ENCODE peak calls at places on chromosomes 1 and 21, in four cellular contexts. B, C, W and N are unnamed samples.
A peak's percentile ranks its signal among the peaks of the same experiment; 100 is the strongest.

GRCh38 chr21:25370311-25370744 is 237.0 kb downstream of the MRPL39 start:
- DNase-seq in C (no peak), B (no peak), W (no peak), N (no peak)

GRCh38 chr1:199173356-199173755 is 534.5 kb downstream of the PTPRC start:
- DNase-seq in B (no peak), W (no peak), C (no peak), N (no peak)

GRCh38 chr1:181640959-181641358 is 157.6 kb downstream of the CACNA1E start:
- DNase-seq in B (no peak), C (no peak), W (no peak), N (no peak)

GRCh38 chr1:112998592-112999235 is 42.7 kb upstream of the SLC16A1 start:
- DNase-seq in C (peak; percentile 91), B (no peak), W (no peak), N (peak; percentile 25)

GRCh38 chr1:37722181-37723071 is 30.1 kb downstream of the CDCA8 start:
- DNase-seq in W (no peak), C (peak; percentile 48), B (no peak), N (no peak)

GRCh38 chr1:115782571-115783281 is 14.2 kb upstream of the CASQ2 start:
- DNase-seq in C (no peak), W (no peak), B (no peak), N (no peak)

GRCh38 chr1:89454845-89455521 is 69.6 kb upstream of the LRRC8B start:
- DNase-seq in C (no peak), B (peak; percentile 33), W (no peak), N (peak; percentile 37)

GRCh38 chr1:161096514-161096913 is 1.6 kb upstream of the KLHDC9 start:
- DNase-seq in W (peak; percentile 30), B (no peak), C (peak; percentile 78), N (no peak)

GRCh38 chr1:75198761-75199160 is 64.6 kb downstream of the LHX8 start:
- DNase-seq in C (no peak), B (no peak), W (no peak), N (no peak)

GRCh38 chr1:240308061-240308460 is 216.4 kb downstream of the FMN2 start:
- DNase-seq in C (no peak), B (no peak), W (no peak), N (no peak)

GRCh38 chr1:230867903-230868735 is at the start of gene C1orf198:
- DNase-seq in W (peak; percentile 64), C (peak; percentile 82), B (peak; percentile 81), N (peak; percentile 75)

GRCh38 chr1:221845650-221846371 is 103.9 kb upstream of the DUSP10 start:
- DNase-seq in B (peak; percentile 19), C (peak; percentile 84), W (no peak), N (no peak)

GRCh38 chr1:25806418-25806817 is 6.4 kb downstream of the SELENON start:
- DNase-seq in C (no peak), B (no peak), W (no peak), N (peak; percentile 64)

GRCh38 chr1:157137051-157137772 is 983 bp downstream of the ETV3 start:
- DNase-seq in W (no peak), B (peak; percentile 22), C (no peak), N (no peak)

GRCh38 chr1:98210064-98210463 is 289.2 kb upstream of the DPYD start:
- DNase-seq in W (no peak), B (no peak), C (no peak), N (no peak)

GRCh38 chr1:211493865-211494653 is 2.1 kb upstream of the RD3 start:
- DNase-seq in W (no peak), C (peak; percentile 27), B (no peak), N (no peak)
- TF ChIP-seq EP300 in W (no peak), C (no peak), B (no peak), N (no peak)

DNA sequence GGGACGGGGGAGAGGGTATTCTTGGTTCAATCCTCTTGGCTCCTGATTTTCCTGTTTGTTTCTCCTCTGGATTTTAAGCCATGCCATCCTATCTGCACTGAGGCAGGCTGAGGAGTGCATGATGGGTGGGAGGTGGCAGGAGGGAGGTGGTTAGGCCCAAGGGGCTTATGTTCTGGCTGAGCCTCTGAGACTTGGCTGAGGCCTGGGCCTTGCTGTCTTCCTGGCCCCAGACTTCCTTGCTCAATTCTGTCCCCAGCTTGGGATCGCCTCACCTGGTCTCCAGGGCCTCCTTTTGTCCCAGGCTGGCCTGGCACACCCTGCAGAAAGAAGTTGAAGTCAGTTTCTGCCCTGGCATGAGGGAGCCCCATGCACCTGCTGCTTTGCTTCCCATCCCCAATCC is 11.2 kb downstream of the COL9A2 start:
- DNase-seq in B (no peak), C (no peak), W (no peak), N (no peak)
- H3K4me3 ChIP-seq in B (no peak overlapping the region), C (no peak overlapping the region), W (no peak overlapping the region), N (no peak overlapping the region)

GRCh38 chr1:91699339-91699970 is 186.5 kb downstream of the TGFBR3 start:
- DNase-seq in B (no peak), W (peak; percentile 38), C (no peak), N (peak; percentile 85)

GRCh38 chr1:91701494-91701869 is 184.5 kb downstream of the TGFBR3 start:
- DNase-seq in C (no peak), W (no peak), B (no peak), N (no peak)

GRCh38 chr1:91697322-91698260 is 188.4 kb downstream of the TGFBR3 start:
- DNase-seq in W (no peak), C (no peak), B (no peak), N (no peak)

GRCh38 chr1:91700332-91700731 is 185.6 kb downstream of the TGFBR3 start:
- DNase-seq in W (no peak), B (no peak), C (no peak), N (no peak)

GRCh38 chr1:91700771-91701493 is 185.0 kb downstream of the TGFBR3 start:
- DNase-seq in B (no peak), C (no peak), W (no peak), N (no peak)
- H3K4me1 ChIP-seq in B (no peaks in the 10 kb centered on the region), C (peaks cover 15% of the 10 kb centered on the region), W (peaks cover 44% of the 10 kb centered on the region), N (peaks cover 10% of the 10 kb centered on the region)

GRCh38 chr1:33127001-33127823 is 46.3 kb downstream of the AZIN2 start:
- DNase-seq in B (peak; percentile 98), W (peak; percentile 95), C (peak; percentile 99), N (peak; percentile 99)
- TF ChIP-seq EP300 in B (no peak), W (peak; percentile 97), C (no peak), N (no peak)

GRCh38 chr1:43271186-43272118 is 1.7 kb downstream of the TMEM125 start:
- DNase-seq in B (no peak), C (peak; percentile 30), W (no peak), N (no peak)
- H3K4me3 ChIP-seq in B (peak overlapping the region; percentile 23), C (no peak overlapping the region), W (no peak overlapping the region), N (no peak overlapping the region)

GRCh38 chr1:57296726-57297252 is 127.1 kb downstream of the DAB1 start:
- DNase-seq in C (no peak), B (no peak), W (no peak), N (no peak)

GRCh38 chr1:57295326-57295725 is 128.5 kb downstream of the DAB1 start:
- DNase-seq in C (no peak), W (no peak), B (no peak), N (no peak)

GRCh38 chr1:57293214-57293613 is 130.6 kb downstream of the DAB1 start:
- DNase-seq in W (no peak), B (no peak), C (no peak), N (no peak)
- H3K4me1 ChIP-seq in W (no peaks in the 10 kb centered on the region), B (no peaks in the 10 kb centered on the region), C (no peaks in the 10 kb centered on the region), N (no peaks in the 10 kb centered on the region)

DNA sequence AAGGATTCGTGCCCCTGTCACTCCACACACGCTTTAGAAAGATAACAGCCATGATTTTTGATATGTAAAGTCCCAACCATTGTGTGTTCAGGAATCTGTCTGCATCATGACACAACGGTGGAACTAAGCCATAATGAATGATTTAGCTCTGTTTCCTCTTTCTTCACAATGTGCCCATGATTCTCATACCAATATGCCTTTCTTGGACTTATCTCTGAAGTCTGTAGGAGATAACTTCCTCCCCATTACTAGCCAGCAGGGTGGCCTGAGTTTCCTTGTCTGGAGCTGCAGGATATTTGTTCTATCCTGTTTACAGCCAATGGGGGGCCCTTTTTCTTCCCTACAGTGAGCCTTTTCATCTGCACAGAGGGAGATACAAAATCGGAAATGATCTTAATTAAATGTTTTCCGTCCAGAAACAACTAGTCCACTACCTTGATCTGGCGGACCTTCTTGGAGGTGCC is 511.8 kb downstream of the USP25 start:
- DNase-seq in C (no peak), W (no peak), B (no peak), N (no peak)
- TF ChIP-seq EP300 in C (no peak), W (no peak), B (no peak), N (no peak)

GRCh38 chr1:165235158-165235776 is 121.2 kb downstream of the LMX1A start:
- DNase-seq in B (no peak), C (no peak), W (no peak), N (no peak)

GRCh38 chr1:165239873-165240272 is 116.6 kb downstream of the LMX1A start:
- DNase-seq in C (no peak), W (no peak), B (no peak), N (no peak)

GRCh38 chr1:165234149-165234548 is 122.4 kb downstream of the LMX1A start:
- DNase-seq in B (no peak), W (no peak), C (no peak), N (no peak)

GRCh38 chr1:165240486-165240885 is 116.0 kb downstream of the LMX1A start:
- DNase-seq in C (no peak), W (no peak), B (no peak), N (no peak)

GRCh38 chr1:165235777-165236285 is 120.7 kb downstream of the LMX1A start:
- DNase-seq in C (no peak), W (no peak), B (no peak), N (no peak)
- H3K4me3 ChIP-seq in C (peak overlapping the region; percentile 44), W (peak overlapping the region; percentile 45), B (peak overlapping the region; percentile 26), N (peak overlapping the region; percentile 6)

GRCh38 chr21:38982804-38983203 is 177.1 kb downstream of the ETS2 start:
- DNase-seq in B (no peak), C (no peak), W (no peak), N (no peak)

GRCh38 chr21:38984982-38985422 is 179.3 kb downstream of the ETS2 start:
- DNase-seq in B (no peak), C (no peak), W (no peak), N (peak; percentile 59)

GRCh38 chr21:38985423-38986378 is 180.0 kb downstream of the ETS2 start:
- DNase-seq in C (peak; percentile 91), B (peak; percentile 59), W (peak; percentile 68), N (peak; percentile 75)

GRCh38 chr21:38983560-38983959 is 177.8 kb downstream of the ETS2 start:
- DNase-seq in B (no peak), W (no peak), C (no peak), N (no peak)

DNA sequence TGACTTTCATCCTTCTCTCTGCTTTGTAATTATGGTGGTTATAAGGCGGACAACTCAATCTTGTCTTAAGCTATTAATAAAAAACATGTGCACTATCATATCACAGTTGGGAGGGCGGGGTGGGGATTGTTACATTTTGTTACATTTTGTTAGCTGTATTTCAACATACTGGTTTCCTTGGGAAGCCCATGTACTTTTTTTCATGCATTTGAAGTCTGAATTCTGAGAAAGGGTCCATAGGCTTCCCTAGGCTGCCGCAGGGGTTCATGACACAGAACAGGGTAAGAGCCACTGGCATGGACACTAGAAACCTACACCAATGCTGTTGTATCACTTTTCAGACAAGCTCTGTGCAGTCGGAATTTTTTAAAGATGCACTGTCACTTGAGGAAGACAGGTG is 178.8 kb downstream of the ETS2 start:
- DNase-seq in B (no peak), W (no peak), C (no peak), N (no peak)
- H3K4me1 ChIP-seq in B (peaks cover 31% of the 10 kb centered on the region), W (peaks cover 19% of the 10 kb centered on the region), C (peaks cover 53% of the 10 kb centered on the region), N (peaks cover 10% of the 10 kb centered on the region)

GRCh38 chr1:15139654-15140350 is 13.7 kb upstream of the TMEM51 start:
- DNase-seq in C (no peak), B (no peak), W (no peak), N (no peak)
- TF ChIP-seq EP300 in C (no peak), B (no peak), W (no peak), N (no peak)